ENCODE peak calls at places on chromosomes 7 and 10, in five cellular contexts. W is lung, Q is pons, M is left cardiac atrium, X is A549. A is an unnamed sample.

GRCh38 chr7:151078233-151079040 is 2.2 kb downstream of the FASTK start:
- DNase-seq in W (no peak), Q (no peak), M (no peak), X (no peak), A (peak; percentile 45)

GRCh38 chr10:61179734-61180133 is 235.7 kb upstream of the RHOBTB1 start:
- DNase-seq in W (no peak), Q (no peak), M (no peak), X (no peak), A (no peak)

GRCh38 chr7:44391171-44391570 is 65.8 kb upstream of the CAMK2B start:
- DNase-seq in W (no peak), Q (no peak), M (no peak), X (no peak), A (no peak)

GRCh38 chr10:61779950-61780659 is 117.4 kb downstream of the CABCOCO1 start:
- DNase-seq in W (peak; percentile 40), Q (no peak), M (peak; percentile 65), X (peak; percentile 49), A (peak; percentile 87)

GRCh38 chr7:150356265-150356897 is 12.2 kb upstream of the REPIN1 start:
- DNase-seq in W (no peak), Q (no peak), M (no peak), X (peak; percentile 40), A (peak; percentile 25)

GRCh38 chr7:122588621-122589020 is 110.3 kb downstream of the RNF133 start:
- DNase-seq in W (no peak), Q (no peak), M (no peak), X (no peak), A (peak; percentile 1)

GRCh38 chr7:36967387-36967786 is 243.1 kb upstream of the AOAH start:
- DNase-seq in W (peak; percentile 58), Q (peak; percentile 75), M (peak; percentile 63), X (peak; percentile 69), A (peak; percentile 66)

GRCh38 chr10:69317175-69318086 is 39.1 kb downstream of the HK1 start:
- DNase-seq in W (no peak), Q (no peak), M (no peak), X (no peak), A (no peak)

GRCh38 chr7:141360414-141360760 is 190.8 kb upstream of the AGK start:
- DNase-seq in W (no peak), Q (no peak), M (no peak), X (no peak), A (no peak)

A was measured in AG10803.